ENCODE peak calls at places on chromosomes 3 and 15, in six cellular contexts. S is NCI-H1105, G is NCI-H774, N is adipocyte, V is pons, E is cardiac muscle cell. K is an unnamed sample.
A peak's percentile ranks its signal among the peaks of the same experiment; 100 is the strongest.

GRCh38 chr3:141653872-141654271 is 84.2 kb upstream of the RNF7 start:
- DNase-seq in S (no peak), G (no peak), N (no peak), V (no peak), E (peak; percentile 41), K (no peak)

GRCh38 chr15:66294932-66295235 is 1.5 kb downstream of the DIS3L start:
- DNase-seq in S (no peak), G (no peak), N (peak; percentile 51), V (no peak), E (no peak), K (no peak)

GRCh38 chr15:44598892-44599291 is 61.9 kb downstream of the EIF3J start:
- DNase-seq in S (no peak), G (no peak), N (peak; percentile 76), V (no peak), E (no peak), K (no peak)

GRCh38 chr15:44883219-44883900 is 73.1 kb upstream of the TERB2 start:
- DNase-seq in S (no peak), G (no peak), N (no peak), V (no peak), E (no peak), K (no peak)

GRCh38 chr3:94206291-94206690 is 143.4 kb downstream of the NSUN3 start:
- DNase-seq in S (no peak), G (no peak), N (no peak), V (no peak), E (no peak), K (no peak)

GRCh38 chr3:84125201-84125721 is 833.5 kb upstream of the CADM2 start:
- DNase-seq in S (no peak), G (no peak), N (no peak), V (no peak), E (no peak), K (no peak)

GRCh38 chr3:155411500-155412223 is 118.2 kb upstream of the STRIT1 start:
- DNase-seq in S (no peak), G (no peak), N (no peak), V (no peak), E (no peak), K (no peak)

GRCh38 chr3:169865176-169865800 is 4.4 kb downstream of the LRRC31 start:
- DNase-seq in S (no peak), G (no peak), N (no peak), V (no peak), E (no peak), K (no peak)

GRCh38 chr3:74139648-74140047 is 474.8 kb downstream of the CNTN3 start:
- DNase-seq in S (no peak), G (no peak), N (no peak), V (no peak), E (peak; percentile 4), K (no peak)

GRCh38 chr3:127011270-127011992 is 28.5 kb downstream of the PLXNA1 start:
- DNase-seq in S (no peak), G (no peak), N (peak; percentile 87), V (no peak), E (no peak), K (no peak)